ENCODE peak calls at places on chromosomes 5 and 9, in ten cellular contexts. Y is GM10248; T is COLO829; M is choroid plexus epithelial cell; V is NCI-H1092; G is right atrium auricular region; J is NAMALWA; P is HT1080; L is mesenchymal stem cell; N is activated naive CD4-positive, alpha-beta T cell treated with anti-CD3 and anti-CD28 coated beads, Interleukin-2, amount 10 ng/mL, durations not matched to agents 7 days and 5 days. U is an unnamed sample.
A peak's percentile ranks its signal among the peaks of the same experiment; 100 is the strongest.

GRCh38 chr9:129381481-129381957 is 203.5 kb upstream of the IER5L start:
- DNase-seq in Y (no peak), T (no peak), M (no peak), V (no peak), G (no peak), J (no peak), P (no peak), L (no peak), N (no peak), U (no peak)

GRCh38 chr5:138933522-138934290 is 58.6 kb upstream of the LRRTM2 start:
- DNase-seq in Y (no peak), T (no peak), M (no peak), V (no peak), G (peak; percentile 54), J (no peak), P (no peak), L (no peak), N (no peak), U (no peak)

GRCh38 chr5:54443264-54443663 is 12.2 kb upstream of the HSPB3 start:
- DNase-seq in Y (peak; percentile 37), T (no peak), M (peak; percentile 79), V (no peak), G (no peak), J (peak; percentile 72), P (peak; percentile 13), L (peak; percentile 57), N (no peak), U (no peak)

GRCh38 chr9:82466616-82467251 is 478.2 kb downstream of the SPATA31D1 start:
- DNase-seq in Y (no peak), T (no peak), M (peak; percentile 20), V (no peak), G (no peak), J (no peak), P (no peak), L (peak; percentile 66), N (no peak), U (no peak)

GRCh38 chr5:177362871-177363507 is 5.3 kb downstream of the RGS14 start:
- DNase-seq in Y (peak; percentile 86), T (no peak), M (no peak), V (no peak), G (no peak), J (no peak), P (no peak), L (peak; percentile 49), N (peak; percentile 73), U (peak; percentile 58)

GRCh38 chr5:145925353-145925752 is 11.0 kb upstream of the SH3RF2 start:
- DNase-seq in Y (no peak), T (peak; percentile 27), M (peak; percentile 86), V (no peak), G (no peak), J (no peak), P (peak; percentile 92), L (peak; percentile 82), N (no peak), U (no peak)

GRCh38 chr5:111735829-111736228 is 21.2 kb downstream of the NREP start:
- DNase-seq in Y (no peak), T (no peak), M (peak; percentile 96), V (no peak), G (no peak), J (no peak), P (peak; percentile 79), L (peak; percentile 94), N (no peak), U (no peak)

GRCh38 chr5:138138949-138139775 is at the start of gene NME5:
- DNase-seq in Y (peak; percentile 73), T (no peak), M (peak; percentile 80), V (peak; percentile 13), G (no peak), J (no peak), P (peak; percentile 39), L (peak; percentile 63), N (no peak), U (peak; percentile 79)

GRCh38 chr9:135530146-135530545 is 8.9 kb downstream of the LCN1 start:
- DNase-seq in Y (no peak), T (no peak), M (no peak), V (no peak), G (no peak), J (no peak), P (no peak), L (no peak), N (no peak), U (no peak)

GRCh38 chr5:56712895-56713565 is 102.3 kb upstream of the MAP3K1 start:
- DNase-seq in Y (no peak), T (peak; percentile 10), M (no peak), V (peak; percentile 46), G (no peak), J (no peak), P (no peak), L (no peak), N (no peak), U (no peak)

GRCh38 chr9:35549466-35549865 is 55.6 kb upstream of the TESK1 start:
- DNase-seq in Y (no peak), T (no peak), M (peak; percentile 70), V (no peak), G (no peak), J (no peak), P (no peak), L (no peak), N (no peak), U (no peak)

GRCh38 chr9:6133346-6134063 is 82.1 kb upstream of the IL33 start:
- DNase-seq in Y (peak; percentile 39), T (no peak), M (peak; percentile 8), V (no peak), G (no peak), J (no peak), P (peak; percentile 83), L (no peak), N (no peak), U (no peak)

GRCh38 chr5:35926389-35927051 is 11.9 kb downstream of the CAPSL start:
- DNase-seq in Y (peak; percentile 61), T (no peak), M (peak; percentile 68), V (peak; percentile 38), G (no peak), J (peak; percentile 84), P (peak; percentile 64), L (peak; percentile 60), N (peak; percentile 76), U (peak; percentile 60)

GRCh38 chr9:6090272-6090671 is 74.8 kb upstream of the RANBP6 start:
- DNase-seq in Y (no peak), T (no peak), M (no peak), V (no peak), G (no peak), J (peak; percentile 11), P (no peak), L (no peak), N (no peak), U (no peak)

GRCh38 chr9:37904647-37905505 is 949 bp upstream of the SLC25A51 start:
- DNase-seq in Y (no peak), T (peak; percentile 53), M (peak; percentile 78), V (no peak), G (peak; percentile 57), J (no peak), P (no peak), L (no peak), N (no peak), U (no peak)

GRCh38 chr9:93822229-93822628 is 132.9 kb downstream of the BARX1 start:
- DNase-seq in Y (no peak), T (no peak), M (no peak), V (no peak), G (no peak), J (no peak), P (no peak), L (no peak), N (no peak), U (no peak)

GRCh38 chr9:120306561-120306960 is 273.4 kb downstream of the CDK5RAP2 start:
- DNase-seq in Y (no peak), T (no peak), M (no peak), V (no peak), G (peak; percentile 23), J (no peak), P (no peak), L (no peak), N (no peak), U (no peak)

GRCh38 chr9:83061036-83061435 is 1.9 kb downstream of the RASEF start:
- DNase-seq in Y (no peak), T (no peak), M (no peak), V (no peak), G (no peak), J (no peak), P (no peak), L (no peak), N (no peak), U (no peak)

GRCh38 chr9:134858051-134858841 is 22.4 kb upstream of the FCN2 start:
- DNase-seq in Y (peak; percentile 82), T (no peak), M (peak; percentile 24), V (no peak), G (no peak), J (no peak), P (peak; percentile 82), L (no peak), N (no peak), U (no peak)

GRCh38 chr9:81320909-81321482 is 368.4 kb downstream of the TLE1 start:
- DNase-seq in Y (no peak), T (no peak), M (no peak), V (peak; percentile 14), G (no peak), J (no peak), P (no peak), L (no peak), N (no peak), U (no peak)

GRCh38 chr5:109956884-109957283 is 267.2 kb downstream of the MAN2A1 start:
- DNase-seq in Y (no peak), T (no peak), M (no peak), V (no peak), G (no peak), J (no peak), P (no peak), L (no peak), N (no peak), U (no peak)

GRCh38 chr5:75538201-75538600 is 26.5 kb downstream of the POLK start:
- DNase-seq in Y (no peak), T (no peak), M (no peak), V (no peak), G (no peak), J (no peak), P (no peak), L (no peak), N (no peak), U (no peak)

GRCh38 chr9:130535818-130536521 is 43.4 kb upstream of the FUBP3 start:
- DNase-seq in Y (no peak), T (peak; percentile 17), M (peak; percentile 17), V (peak; percentile 94), G (no peak), J (no peak), P (no peak), L (peak; percentile 82), N (no peak), U (no peak)

GRCh38 chr9:32581512-32582143 is 8.7 kb upstream of the NDUFB6 start:
- DNase-seq in Y (peak; percentile 46), T (no peak), M (peak; percentile 88), V (peak; percentile 39), G (no peak), J (peak; percentile 75), P (peak; percentile 63), L (peak; percentile 54), N (peak; percentile 47), U (no peak)

GRCh38 chr9:87718231-87718630 is 7.7 kb upstream of the CTSL start:
- DNase-seq in Y (no peak), T (no peak), M (no peak), V (no peak), G (no peak), J (no peak), P (no peak), L (no peak), N (no peak), U (no peak)

GRCh38 chr5:79562351-79563246 is 48.7 kb upstream of the HOMER1 start:
- DNase-seq in Y (no peak), T (peak; percentile 37), M (peak; percentile 21), V (no peak), G (no peak), J (no peak), P (peak; percentile 75), L (peak; percentile 8), N (no peak), U (no peak)

GRCh38 chr5:125409101-125409495 is 662.7 kb upstream of the ZNF608 start:
- DNase-seq in Y (no peak), T (no peak), M (peak; percentile 41), V (peak; percentile 47), G (no peak), J (no peak), P (no peak), L (peak; percentile 42), N (no peak), U (no peak)